ENCODE peak calls at places on chromosomes 6 and 20, in six cellular contexts. Q is OCI-LY7, U is astrocyte, V is GM23248, F is HCT116, A is fibroblast of lung. W is an unnamed sample. For H3K9me3, the result is how much of the 10 kb centered on the place peaks cover.

GRCh38 chr6:36998723-36999466 is 6.6 kb upstream of the FGD2 start:
- DNase-seq in Q (peak), U (no peak), V (no peak), F (no peak), A (no peak), W (no peak)

GRCh38 chr20:3811421-3812258 is 8.7 kb upstream of the AP5S1 start:
- DNase-seq in Q (no peak), U (peak), V (peak), F (peak), A (peak), W (no peak)

GRCh38 chr6:152648090-152648489 is 10.9 kb upstream of the SYNE1 start:
- DNase-seq in Q (no peak), U (no peak), V (peak), F (no peak), A (peak), W (no peak)

GRCh38 chr20:63890616-63891015 is 4.3 kb upstream of the DNAJC5 start:
- DNase-seq in Q (no peak), U (no peak), V (no peak), F (no peak), A (no peak), W (no peak)

GRCh38 chr20:32484221-32485125 is 100.7 kb downstream of the NOL4L start:
- DNase-seq in Q (peak), U (no peak), V (peak), F (no peak), A (no peak), W (no peak)

GRCh38 chr6:170074907-170075306 is 216.0 kb downstream of the DLL1 start:
- DNase-seq in Q (peak), U (no peak), V (no peak), F (no peak), A (no peak), W (no peak)

GRCh38 chr6:148760143-148760505 is 13.3 kb downstream of the UST start:
- DNase-seq in Q (no peak), U (no peak), V (peak), F (no peak), A (no peak), W (no peak)

GRCh38 chr20:5535211-5535756 is 214.9 kb upstream of the SHLD1 start:
- DNase-seq in Q (no peak), U (peak), V (peak), F (no peak), A (peak), W (no peak)

GRCh38 chr20:61447950-61448349 is 195.9 kb downstream of the CDH4 start:
- DNase-seq in Q (no peak), U (no peak), V (no peak), F (no peak), A (no peak), W (no peak)

GRCh38 chr6:8013763-8014162 is 50.4 kb downstream of the BLOC1S5 start:
- DNase-seq in Q (no peak), U (peak), V (no peak), F (no peak), A (no peak), W (no peak)

GRCh38 chr20:23362392-23363256 is 642 bp downstream of the GZF1 start:
- DNase-seq in Q (peak), U (peak), V (peak), F (no peak), A (no peak), W (no peak)

GRCh38 chr6:146289816-146290588 is 253.6 kb upstream of the RAB32 start:
- DNase-seq in Q (no peak), U (peak), V (peak), F (no peak), A (peak), W (no peak)

GRCh38 chr6:95690328-95690727 is 113.0 kb downstream of the MANEA start:
- DNase-seq in Q (no peak), U (no peak), V (peak), F (no peak), A (no peak), W (no peak)

GRCh38 chr20:5036828-5037227 is 35.5 kb upstream of the SLC23A2 start:
- DNase-seq in Q (no peak), U (no peak), V (no peak), F (no peak), A (no peak), W (no peak)

GRCh38 chr20:1707588-1708449 is 50.2 kb upstream of the SIRPG start:
- DNase-seq in Q (no peak), U (no peak), V (no peak), F (no peak), A (no peak), W (no peak)

GRCh38 chr6:132490024-132490423 is 22.9 kb downstream of the STX7 start:
- DNase-seq in Q (peak), U (no peak), V (peak), F (no peak), A (no peak), W (no peak)

GRCh38 chr6:159074866-159075265 is 30.1 kb upstream of the TAGAP start:
- DNase-seq in Q (no peak), U (no peak), V (no peak), F (no peak), A (no peak), W (no peak)

DNA sequence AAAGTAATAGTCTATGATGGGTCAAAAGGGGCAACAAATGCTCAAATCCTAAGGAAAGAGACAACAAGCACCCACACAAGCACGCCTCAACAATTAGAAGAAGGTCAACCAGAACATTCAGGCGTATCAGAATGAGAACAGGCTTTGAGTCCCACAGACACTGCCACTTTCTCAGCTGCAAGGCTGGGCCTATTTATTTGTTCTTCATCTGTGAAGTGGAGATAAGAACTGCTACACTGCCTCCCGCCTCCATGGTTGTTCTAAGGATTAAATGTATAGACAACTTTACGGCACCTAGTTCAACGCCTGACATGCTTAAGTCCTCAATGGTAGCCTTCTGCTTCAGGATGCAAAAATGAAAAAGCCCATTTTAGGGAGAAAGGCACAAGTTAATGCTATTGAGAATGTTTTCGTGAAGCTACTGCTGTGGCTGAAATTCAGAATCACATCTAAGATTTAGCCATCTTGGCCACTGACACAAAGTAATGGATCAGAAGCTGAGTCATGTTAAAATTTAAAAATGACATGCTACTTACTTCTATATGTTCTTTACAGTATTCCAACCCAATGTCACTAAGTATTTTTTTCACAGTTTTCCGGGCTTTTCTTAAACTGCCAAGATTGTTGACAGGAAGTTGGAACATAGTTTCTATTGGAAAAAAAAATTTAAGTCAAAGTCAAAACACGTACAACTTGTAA is 27.7 kb downstream of the ADNP start:
- DNase-seq in Q (no peak), U (no peak), V (no peak), F (no peak), A (no peak), W (no peak)
- H3K27ac ChIP-seq in Q (no peak), U (no peak), V (no peak), F (no peak), A (no peak), W (no peak)

GRCh38 chr6:28488916-28489365 is 26.7 kb downstream of the GPX6 start:
- DNase-seq in Q (no peak), U (peak), V (peak), F (peak), A (peak), W (peak)
- H2AFZ ChIP-seq in Q (no peak), U (peak), V (peak), F (peak), A (peak), W (peak)

GRCh38 chr6:67814262-67814661 is 820.8 kb upstream of the ADGRB3 start:
- DNase-seq in Q (no peak), U (no peak), V (no peak), F (no peak), A (no peak), W (no peak)
- H3K9me3 ChIP-seq in Q (under half), U (under half), V (under half), F (under half), A (under half), W (under half)

GRCh38 chr6:6694368-6694780 is 105.9 kb downstream of the LY86 start:
- DNase-seq in Q (no peak), U (no peak), V (no peak), F (no peak), A (no peak), W (no peak)
- H3K27ac ChIP-seq in Q (no peak), U (no peak), V (no peak), F (peak), A (no peak), W (no peak)

GRCh38 chr6:129957941-129958898 is 60.2 kb upstream of the L3MBTL3 start:
- DNase-seq in Q (no peak), U (no peak), V (no peak), F (no peak), A (no peak), W (no peak)
- H2AFZ ChIP-seq in Q (no peak), U (no peak), V (no peak), F (no peak), A (no peak), W (no peak)

DNA sequence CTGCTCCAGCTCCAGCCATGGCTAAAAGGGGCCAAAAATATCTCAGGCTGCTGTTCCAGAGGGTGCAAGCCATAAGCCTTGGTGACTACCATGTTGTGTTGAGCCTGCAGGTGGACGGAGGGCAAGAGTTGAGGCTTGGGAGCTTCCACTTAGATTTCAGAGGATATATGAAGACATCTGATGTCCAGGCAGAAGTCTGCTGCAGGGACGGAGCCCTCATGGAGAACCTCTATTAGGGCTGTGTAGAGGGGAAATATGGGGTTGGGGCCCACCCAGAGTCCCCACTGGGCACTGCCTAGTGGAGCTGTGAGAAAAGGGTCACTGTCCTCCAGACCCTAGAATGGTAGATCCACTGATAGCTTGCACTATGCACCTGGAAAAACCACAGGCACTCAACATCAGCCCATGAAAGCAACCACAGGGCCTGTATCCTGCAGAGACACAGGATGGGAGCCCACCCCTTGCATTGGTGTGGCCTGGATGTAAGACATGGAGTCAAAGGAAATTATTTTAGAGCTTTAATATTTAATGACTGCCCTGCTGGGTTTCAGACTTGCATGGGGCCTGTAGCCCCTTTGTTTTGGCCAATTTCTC is 70.5 kb downstream of the NINL start:
- DNase-seq in Q (peak), U (no peak), V (no peak), F (no peak), A (no peak), W (no peak)
- H3K9me3 ChIP-seq in Q (under half), U (under half), V (under half), F (under half), A (under half), W (half or more)